ENCODE peak calls at places on chromosome 1, in eight cellular contexts. One of them, this sample, is unnamed.

GRCh38 chr1:246072456-246072855 is 434.6 kb downstream of the SMYD3 start:
- DNase-seq in DND-41: no peak
- DNase-seq in left ventricle myocardium inferior: no peak
- DNase-seq in GM10248: no peak
- DNase-seq in fibroblast of lung: peak; percentile 8
- DNase-seq in AG04450: no peak
- DNase-seq in CD4-positive, alpha-beta T cell: no peak
- DNase-seq in Panc1: no peak
- DNase-seq in this sample: no peak

GRCh38 chr1:55696181-55696580 is 481.0 kb upstream of the USP24 start:
- DNase-seq in DND-41: no peak
- DNase-seq in left ventricle myocardium inferior: no peak
- DNase-seq in GM10248: no peak
- DNase-seq in fibroblast of lung: peak; percentile 97
- DNase-seq in AG04450: peak; percentile 88
- DNase-seq in CD4-positive, alpha-beta T cell: no peak
- DNase-seq in Panc1: no peak
- DNase-seq in this sample: no peak

GRCh38 chr1:108860190-108860907 is 3.5 kb upstream of the AKNAD1 start:
- DNase-seq in DND-41: no peak
- DNase-seq in left ventricle myocardium inferior: no peak
- DNase-seq in GM10248: no peak
- DNase-seq in fibroblast of lung: no peak
- DNase-seq in AG04450: no peak
- DNase-seq in CD4-positive, alpha-beta T cell: no peak
- DNase-seq in Panc1: no peak
- DNase-seq in this sample: no peak

GRCh38 chr1:204123376-204123775 is 28.5 kb downstream of the ETNK2 start:
- DNase-seq in DND-41: no peak
- DNase-seq in left ventricle myocardium inferior: no peak
- DNase-seq in GM10248: no peak
- DNase-seq in fibroblast of lung: no peak
- DNase-seq in AG04450: no peak
- DNase-seq in CD4-positive, alpha-beta T cell: no peak
- DNase-seq in Panc1: no peak
- DNase-seq in this sample: no peak

GRCh38 chr1:168786476-168787330 is 57.7 kb upstream of the DPT start:
- DNase-seq in DND-41: no peak
- DNase-seq in left ventricle myocardium inferior: no peak
- DNase-seq in GM10248: no peak
- DNase-seq in fibroblast of lung: peak; percentile 51
- DNase-seq in AG04450: no peak
- DNase-seq in CD4-positive, alpha-beta T cell: no peak
- DNase-seq in Panc1: no peak
- DNase-seq in this sample: no peak

GRCh38 chr1:199405634-199406196 is 621.8 kb upstream of the NR5A2 start:
- DNase-seq in DND-41: no peak
- DNase-seq in left ventricle myocardium inferior: no peak
- DNase-seq in GM10248: no peak
- DNase-seq in fibroblast of lung: no peak
- DNase-seq in AG04450: no peak
- DNase-seq in CD4-positive, alpha-beta T cell: no peak
- DNase-seq in Panc1: no peak
- DNase-seq in this sample: no peak

GRCh38 chr1:64245495-64245894 is 42.1 kb downstream of the UBE2U start:
- DNase-seq in DND-41: no peak
- DNase-seq in left ventricle myocardium inferior: no peak
- DNase-seq in GM10248: no peak
- DNase-seq in fibroblast of lung: no peak
- DNase-seq in AG04450: no peak
- DNase-seq in CD4-positive, alpha-beta T cell: no peak
- DNase-seq in Panc1: no peak
- DNase-seq in this sample: no peak

GRCh38 chr1:206912445-206913095 is 9.2 kb downstream of the FCMR start:
- DNase-seq in DND-41: peak; percentile 73
- DNase-seq in left ventricle myocardium inferior: peak; percentile 40
- DNase-seq in GM10248: peak; percentile 70
- DNase-seq in fibroblast of lung: peak; percentile 51
- DNase-seq in AG04450: peak; percentile 55
- DNase-seq in CD4-positive, alpha-beta T cell: peak; percentile 42
- DNase-seq in Panc1: peak; percentile 57
- DNase-seq in this sample: peak; percentile 88

GRCh38 chr1:68116643-68117235 is 66.3 kb upstream of the DIRAS3 start:
- DNase-seq in DND-41: peak; percentile 37
- DNase-seq in left ventricle myocardium inferior: no peak
- DNase-seq in GM10248: peak; percentile 48
- DNase-seq in fibroblast of lung: peak; percentile 48
- DNase-seq in AG04450: no peak
- DNase-seq in CD4-positive, alpha-beta T cell: peak; percentile 22
- DNase-seq in Panc1: no peak
- DNase-seq in this sample: peak; percentile 60

DNA sequence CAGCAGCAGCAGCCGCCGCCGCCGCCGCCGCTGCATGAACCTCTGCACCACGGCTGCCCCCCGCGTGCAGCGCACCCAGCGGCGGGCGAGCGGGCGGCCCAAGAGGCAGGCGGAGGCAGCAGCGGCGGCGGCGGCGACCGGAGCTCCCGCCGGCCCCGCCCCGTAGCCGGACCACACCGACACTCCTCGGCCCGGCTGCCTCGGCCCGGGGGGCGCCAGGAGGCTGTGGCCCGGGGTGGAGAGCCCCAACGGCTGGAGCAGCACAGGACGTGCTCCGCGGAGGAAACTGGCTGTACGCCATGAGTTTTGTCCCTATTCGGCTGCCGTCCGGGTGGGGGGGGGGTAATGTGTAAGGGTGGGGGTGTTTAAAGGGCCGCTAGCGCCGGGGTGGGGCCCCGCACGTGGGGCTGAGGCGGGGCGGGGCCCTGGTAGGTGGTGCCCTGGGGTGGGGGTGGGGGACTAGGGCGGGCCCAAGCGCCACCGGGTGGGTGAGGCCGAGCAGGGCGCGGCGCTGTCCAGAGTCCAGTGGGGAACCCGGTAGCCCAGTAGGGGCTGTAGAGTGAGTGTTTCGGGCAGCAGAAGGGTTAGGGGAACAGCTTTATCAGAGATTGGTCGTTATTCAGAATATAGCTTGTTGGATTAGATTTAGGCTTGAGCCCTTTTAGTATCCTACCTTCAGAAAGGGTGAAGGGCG is at the start of gene FAM78B:
- DNase-seq in DND-41: no peak
- DNase-seq in left ventricle myocardium inferior: peak; percentile 84
- DNase-seq in GM10248: peak; percentile 89
- DNase-seq in fibroblast of lung: peak; percentile 75
- DNase-seq in AG04450: no peak
- DNase-seq in CD4-positive, alpha-beta T cell: peak; percentile 25
- DNase-seq in Panc1: no peak
- DNase-seq in this sample: peak; percentile 85
- TF ChIP-seq CTCF in DND-41: no peak
- TF ChIP-seq CTCF in left ventricle myocardium inferior: peak; percentile 43
- TF ChIP-seq CTCF in GM10248: no peak
- TF ChIP-seq CTCF in fibroblast of lung: no peak
- TF ChIP-seq CTCF in AG04450: no peak
- TF ChIP-seq CTCF in CD4-positive, alpha-beta T cell: no peak
- TF ChIP-seq CTCF in Panc1: peak; percentile 33
- TF ChIP-seq CTCF in this sample: peak; percentile 5

GRCh38 chr1:176741181-176741580 is 278.2 kb downstream of the PAPPA2 start:
- DNase-seq in DND-41: no peak
- DNase-seq in left ventricle myocardium inferior: no peak
- DNase-seq in GM10248: no peak
- DNase-seq in fibroblast of lung: no peak
- DNase-seq in AG04450: no peak
- DNase-seq in CD4-positive, alpha-beta T cell: no peak
- DNase-seq in Panc1: no peak
- DNase-seq in this sample: no peak

GRCh38 chr1:176744142-176744541 is 281.2 kb downstream of the PAPPA2 start:
- DNase-seq in DND-41: no peak
- DNase-seq in left ventricle myocardium inferior: no peak
- DNase-seq in GM10248: no peak
- DNase-seq in fibroblast of lung: no peak
- DNase-seq in AG04450: no peak
- DNase-seq in CD4-positive, alpha-beta T cell: no peak
- DNase-seq in Panc1: no peak
- DNase-seq in this sample: no peak

GRCh38 chr1:176745945-176746344 is 283.0 kb downstream of the PAPPA2 start:
- DNase-seq in DND-41: no peak
- DNase-seq in left ventricle myocardium inferior: no peak
- DNase-seq in GM10248: no peak
- DNase-seq in fibroblast of lung: no peak
- DNase-seq in AG04450: no peak
- DNase-seq in CD4-positive, alpha-beta T cell: no peak
- DNase-seq in Panc1: no peak
- DNase-seq in this sample: no peak
- TF ChIP-seq CTCF in DND-41: peak; percentile 37
- TF ChIP-seq CTCF in left ventricle myocardium inferior: peak; percentile 12
- TF ChIP-seq CTCF in GM10248: no peak
- TF ChIP-seq CTCF in fibroblast of lung: peak; percentile 5
- TF ChIP-seq CTCF in AG04450: no peak
- TF ChIP-seq CTCF in CD4-positive, alpha-beta T cell: no peak
- TF ChIP-seq CTCF in Panc1: peak; percentile 16
- TF ChIP-seq CTCF in this sample: peak; percentile 30

GRCh38 chr1:3258431-3259003 is 189.5 kb downstream of the PRDM16 start:
- DNase-seq in DND-41: no peak
- DNase-seq in left ventricle myocardium inferior: no peak
- DNase-seq in GM10248: no peak
- DNase-seq in fibroblast of lung: peak; percentile 18
- DNase-seq in AG04450: no peak
- DNase-seq in CD4-positive, alpha-beta T cell: no peak
- DNase-seq in Panc1: no peak
- DNase-seq in this sample: no peak
- TF ChIP-seq CTCF in DND-41: no peak
- TF ChIP-seq CTCF in left ventricle myocardium inferior: no peak
- TF ChIP-seq CTCF in GM10248: no peak
- TF ChIP-seq CTCF in fibroblast of lung: no peak
- TF ChIP-seq CTCF in AG04450: no peak
- TF ChIP-seq CTCF in CD4-positive, alpha-beta T cell: no peak
- TF ChIP-seq CTCF in Panc1: no peak
- TF ChIP-seq CTCF in this sample: no peak

GRCh38 chr1:6130036-6130435 is 50.1 kb downstream of the CHD5 start:
- DNase-seq in DND-41: no peak
- DNase-seq in left ventricle myocardium inferior: no peak
- DNase-seq in GM10248: no peak
- DNase-seq in fibroblast of lung: no peak
- DNase-seq in AG04450: no peak
- DNase-seq in CD4-positive, alpha-beta T cell: no peak
- DNase-seq in Panc1: no peak
- DNase-seq in this sample: no peak

GRCh38 chr1:6129313-6129712 is 50.8 kb downstream of the CHD5 start:
- DNase-seq in DND-41: no peak
- DNase-seq in left ventricle myocardium inferior: no peak
- DNase-seq in GM10248: no peak
- DNase-seq in fibroblast of lung: no peak
- DNase-seq in AG04450: no peak
- DNase-seq in CD4-positive, alpha-beta T cell: no peak
- DNase-seq in Panc1: no peak
- DNase-seq in this sample: no peak

GRCh38 chr1:6130596-6130995 is 49.5 kb downstream of the CHD5 start:
- DNase-seq in DND-41: no peak
- DNase-seq in left ventricle myocardium inferior: no peak
- DNase-seq in GM10248: no peak
- DNase-seq in fibroblast of lung: no peak
- DNase-seq in AG04450: no peak
- DNase-seq in CD4-positive, alpha-beta T cell: no peak
- DNase-seq in Panc1: no peak
- DNase-seq in this sample: no peak

GRCh38 chr1:6133146-6133895 is 46.8 kb downstream of the CHD5 start:
- DNase-seq in DND-41: no peak
- DNase-seq in left ventricle myocardium inferior: no peak
- DNase-seq in GM10248: no peak
- DNase-seq in fibroblast of lung: no peak
- DNase-seq in AG04450: no peak
- DNase-seq in CD4-positive, alpha-beta T cell: no peak
- DNase-seq in Panc1: no peak
- DNase-seq in this sample: no peak

GRCh38 chr1:6131561-6131960 is 48.6 kb downstream of the CHD5 start:
- DNase-seq in DND-41: no peak
- DNase-seq in left ventricle myocardium inferior: no peak
- DNase-seq in GM10248: no peak
- DNase-seq in fibroblast of lung: no peak
- DNase-seq in AG04450: no peak
- DNase-seq in CD4-positive, alpha-beta T cell: no peak
- DNase-seq in Panc1: no peak
- DNase-seq in this sample: no peak
- TF ChIP-seq CTCF in DND-41: no peak
- TF ChIP-seq CTCF in left ventricle myocardium inferior: no peak
- TF ChIP-seq CTCF in GM10248: no peak
- TF ChIP-seq CTCF in fibroblast of lung: no peak
- TF ChIP-seq CTCF in AG04450: no peak
- TF ChIP-seq CTCF in CD4-positive, alpha-beta T cell: no peak
- TF ChIP-seq CTCF in Panc1: no peak
- TF ChIP-seq CTCF in this sample: no peak

DNA sequence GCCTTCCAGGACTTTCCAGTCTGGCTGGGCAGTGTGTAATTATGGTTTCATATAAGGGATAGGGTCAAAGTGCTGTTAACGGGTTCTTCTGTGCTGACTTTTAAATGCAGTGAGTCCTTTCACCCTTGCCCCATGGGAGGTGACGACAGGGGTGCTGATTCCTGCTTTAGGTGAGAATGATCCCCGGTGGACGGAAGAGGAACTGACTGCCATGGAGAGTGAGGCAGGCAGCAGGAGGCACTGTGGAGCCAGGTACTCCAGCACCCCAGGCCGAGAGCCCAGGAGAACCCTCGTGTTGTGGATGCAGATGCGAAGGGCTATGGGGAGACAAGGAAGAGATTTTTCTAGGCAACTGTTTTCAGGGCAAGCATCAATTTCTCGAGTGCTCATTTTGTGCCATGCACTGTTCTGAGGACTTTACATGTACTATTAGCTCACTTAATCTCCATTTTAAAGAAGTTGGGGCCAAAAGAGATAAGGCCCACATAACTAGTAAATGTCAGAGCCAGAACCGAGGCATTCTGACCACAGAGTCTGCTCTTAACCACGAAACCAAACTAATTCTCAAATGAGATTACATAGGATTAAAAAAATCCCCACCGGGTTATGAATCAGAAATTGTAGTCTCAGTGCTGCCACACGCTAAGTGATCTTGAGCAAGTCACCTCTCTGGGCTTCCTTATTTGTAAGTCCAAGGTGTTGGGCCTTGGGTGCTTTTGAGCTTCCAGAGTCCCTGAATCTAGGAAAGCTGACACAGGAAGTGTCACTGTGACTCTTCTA is 28.2 kb downstream of the STPG1 start:
- DNase-seq in DND-41: peak; percentile 33
- DNase-seq in left ventricle myocardium inferior: no peak
- DNase-seq in GM10248: no peak
- DNase-seq in fibroblast of lung: peak; percentile 79
- DNase-seq in AG04450: no peak
- DNase-seq in CD4-positive, alpha-beta T cell: no peak
- DNase-seq in Panc1: no peak
- DNase-seq in this sample: peak; percentile 55
- TF ChIP-seq CTCF in DND-41: peak; percentile 75
- TF ChIP-seq CTCF in left ventricle myocardium inferior: no peak
- TF ChIP-seq CTCF in GM10248: peak; percentile 44
- TF ChIP-seq CTCF in fibroblast of lung: peak; percentile 36
- TF ChIP-seq CTCF in AG04450: peak; percentile 60
- TF ChIP-seq CTCF in CD4-positive, alpha-beta T cell: peak; percentile 32
- TF ChIP-seq CTCF in Panc1: peak; percentile 71
- TF ChIP-seq CTCF in this sample: peak; percentile 71

GRCh38 chr1:238380167-238380566 is 489.4 kb upstream of the ZP4 start:
- DNase-seq in DND-41: no peak
- DNase-seq in left ventricle myocardium inferior: no peak
- DNase-seq in GM10248: no peak
- DNase-seq in fibroblast of lung: no peak
- DNase-seq in AG04450: no peak
- DNase-seq in CD4-positive, alpha-beta T cell: no peak
- DNase-seq in Panc1: no peak
- DNase-seq in this sample: no peak

GRCh38 chr1:238384381-238384780 is 493.7 kb upstream of the ZP4 start:
- DNase-seq in DND-41: no peak
- DNase-seq in left ventricle myocardium inferior: no peak
- DNase-seq in GM10248: no peak
- DNase-seq in fibroblast of lung: no peak
- DNase-seq in AG04450: no peak
- DNase-seq in CD4-positive, alpha-beta T cell: no peak
- DNase-seq in Panc1: no peak
- DNase-seq in this sample: no peak
- TF ChIP-seq CTCF in DND-41: no peak
- TF ChIP-seq CTCF in left ventricle myocardium inferior: no peak
- TF ChIP-seq CTCF in GM10248: no peak
- TF ChIP-seq CTCF in fibroblast of lung: no peak
- TF ChIP-seq CTCF in AG04450: no peak
- TF ChIP-seq CTCF in CD4-positive, alpha-beta T cell: no peak
- TF ChIP-seq CTCF in Panc1: no peak
- TF ChIP-seq CTCF in this sample: no peak